ENCODE peak calls at places on chromosomes 7 and 10, in five cellular contexts. X is sigmoid colon, P is Calu3, U is cardiac fibroblast, B is spleen. Z is an unnamed sample.

GRCh38 chr7:93920496-93921189 is 892 bp upstream of the GNG11 start:
- DNase-seq in X (no peak), B (no peak), P (no peak), U (peak), Z (no peak)

GRCh38 chr10:133614830-133615580 is 11.6 kb downstream of the FRG2B start:
- DNase-seq in X (no peak), P (no peak), B (no peak), U (peak), Z (no peak)

GRCh38 chr7:47757946-47758371 is 176.0 kb upstream of the TNS3 start:
- DNase-seq in U (peak), X (no peak), P (no peak), B (no peak), Z (peak)

GRCh38 chr10:103548581-103549348 is 55.3 kb downstream of the NEURL1 start:
- DNase-seq in B (peak), U (no peak), X (no peak), P (no peak), Z (no peak)

GRCh38 chr7:108310351-108310750 is 145.9 kb downstream of the NRCAM start:
- DNase-seq in X (no peak), U (peak), B (no peak), P (no peak), Z (peak)

GRCh38 chr7:84612976-84613375 is 418.4 kb upstream of the SEMA3A start:
- DNase-seq in B (no peak), X (no peak), P (no peak), U (no peak), Z (no peak)

GRCh38 chr10:93600861-93601773 is at the start of gene RBP4:
- DNase-seq in B (no peak), U (peak), P (peak), X (no peak), Z (peak)

GRCh38 chr7:149778327-149778637 is 4.9 kb upstream of the ZNF467 start:
- DNase-seq in X (no peak), U (no peak), B (no peak), P (no peak), Z (no peak)

GRCh38 chr10:72425133-72425532 is 70.4 kb upstream of the DNAJB12 start:
- DNase-seq in B (no peak), U (no peak), X (no peak), P (no peak), Z (no peak)

GRCh38 chr10:49539320-49539885 is 482 bp upstream of the ERCC6 start:
- DNase-seq in U (peak), B (peak), P (peak), X (peak), Z (peak)

GRCh38 chr7:2228921-2229320 is 3.8 kb downstream of the MAD1L1 start:
- DNase-seq in B (no peak), U (no peak), X (no peak), P (no peak), Z (no peak)

GRCh38 chr10:92811986-92812385 is 36.3 kb upstream of the EXOC6 start:
- DNase-seq in B (no peak), U (no peak), P (no peak), X (no peak), Z (no peak)

GRCh38 chr7:141701489-141702046 is 398 bp downstream of the DENND11 start:
- DNase-seq in B (peak), P (peak), X (peak), U (no peak), Z (peak)

GRCh38 chr10:35667971-35668370 is 25.9 kb upstream of the FZD8 start:
- DNase-seq in B (no peak), X (no peak), U (no peak), P (no peak), Z (no peak)

GRCh38 chr10:100508691-100509150 is 10.9 kb downstream of the SEC31B start:
- DNase-seq in X (no peak), B (no peak), U (peak), P (peak), Z (peak)

GRCh38 chr7:6423942-6424701 is 23.6 kb downstream of the DAGLB start:
- DNase-seq in X (no peak), U (no peak), B (peak), P (peak), Z (peak)
- TF ChIP-seq CTCF in X (no peak), U (no peak), B (no peak), P (peak), Z (peak)

GRCh38 chr10:71419002-71419540 is 22.4 kb downstream of the CDH23 start:
- DNase-seq in X (no peak), U (no peak), P (no peak), B (no peak), Z (no peak)
- TF ChIP-seq CTCF in X (no peak), U (no peak), P (no peak), B (no peak), Z (no peak)

GRCh38 chr10:53489783-53490182 is 717.2 kb upstream of the MBL2 start:
- DNase-seq in X (no peak), U (no peak), P (no peak), B (no peak), Z (no peak)
- TF ChIP-seq CTCF in X (no peak), U (no peak), P (no peak), B (no peak), Z (no peak)

DNA sequence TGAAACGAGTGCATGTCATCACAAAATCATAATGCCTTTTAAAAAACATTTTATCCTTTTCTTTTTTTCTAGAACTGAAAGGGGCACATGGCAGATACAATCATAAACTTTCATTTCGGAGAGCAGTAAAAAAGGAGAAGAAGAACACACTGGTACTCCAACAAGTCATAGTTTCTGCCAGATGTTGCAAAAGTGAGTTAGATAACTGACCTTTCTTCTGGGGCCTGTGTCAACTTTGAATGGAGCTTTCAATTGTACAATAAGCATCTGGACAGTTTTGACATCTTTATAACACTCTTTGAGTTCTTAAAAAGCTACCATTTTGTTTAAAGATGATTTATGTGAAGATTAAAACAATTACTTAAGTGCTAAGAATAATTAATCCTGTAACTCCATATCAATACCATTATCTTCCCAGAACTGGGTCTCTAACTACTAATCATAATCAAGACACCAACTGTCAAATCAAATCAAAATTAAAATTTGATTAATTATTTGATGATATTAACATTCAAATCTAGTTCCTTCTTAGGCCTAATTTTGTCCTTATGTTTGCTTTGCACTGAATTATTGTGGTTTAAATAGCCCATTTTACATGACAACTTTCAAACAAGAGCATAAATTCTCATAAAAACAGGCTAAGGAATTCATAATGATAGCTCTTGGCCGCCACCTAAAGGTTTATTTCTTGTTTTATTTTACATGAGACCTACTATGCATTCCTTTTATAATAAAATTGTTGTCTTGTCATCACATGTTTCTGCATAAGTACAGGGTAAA is 19.5 kb upstream of the ITGB8 start:
- DNase-seq in B (no peak), X (no peak), P (peak), U (peak), Z (peak)
- TF ChIP-seq CTCF in B (no peak), X (peak), P (peak), U (peak), Z (peak)

Z was measured in MCF 10A.